ENCODE peak calls at places on chromosomes 3 and 15, in four cellular contexts. One of them, this sample, is unnamed.
A peak's percentile ranks its signal among the peaks of the same experiment; 100 is the strongest.

GRCh38 chr15:77870195-77871065 is 207.1 kb downstream of the TBC1D2B start:
- DNase-seq in WTC11: peak; percentile 92
- DNase-seq in HepG2: peak; percentile 50
- DNase-seq in K562: peak; percentile 77
- DNase-seq in this sample: no peak

GRCh38 chr15:74531144-74531811 is 9.7 kb upstream of the ARID3B start:
- DNase-seq in WTC11: peak; percentile 41
- DNase-seq in HepG2: peak; percentile 71
- DNase-seq in K562: no peak
- DNase-seq in this sample: no peak

GRCh38 chr3:52836471-52836845 is 1.6 kb upstream of the MUSTN1 start:
- DNase-seq in WTC11: no peak
- DNase-seq in HepG2: no peak
- DNase-seq in K562: no peak
- DNase-seq in this sample: no peak

GRCh38 chr15:43517354-43518072 is at the start of gene MAP1A:
- DNase-seq in WTC11: peak; percentile 32
- DNase-seq in HepG2: no peak
- DNase-seq in K562: peak; percentile 88
- DNase-seq in this sample: no peak

GRCh38 chr3:152474585-152474984 is 205.9 kb downstream of the MBNL1 start:
- DNase-seq in WTC11: no peak
- DNase-seq in HepG2: peak; percentile 29
- DNase-seq in K562: no peak
- DNase-seq in this sample: peak; percentile 60

GRCh38 chr3:179837374-179837773 is 184.5 kb downstream of the USP13 start:
- DNase-seq in WTC11: no peak
- DNase-seq in HepG2: no peak
- DNase-seq in K562: no peak
- DNase-seq in this sample: no peak

GRCh38 chr3:57985176-57985976 is 22.8 kb upstream of the FLNB start:
- DNase-seq in WTC11: no peak
- DNase-seq in HepG2: no peak
- DNase-seq in K562: no peak
- DNase-seq in this sample: no peak

GRCh38 chr3:52088445-52089367 is 32.3 kb upstream of the DUSP7 start:
- DNase-seq in WTC11: no peak
- DNase-seq in HepG2: peak; percentile 22
- DNase-seq in K562: peak; percentile 45
- DNase-seq in this sample: no peak

GRCh38 chr3:194772241-194773000 is 86.7 kb downstream of the FAM43A start:
- DNase-seq in WTC11: no peak
- DNase-seq in HepG2: no peak
- DNase-seq in K562: no peak
- DNase-seq in this sample: no peak

GRCh38 chr3:122754867-122755835 is 38.5 kb downstream of the HSPBAP1 start:
- DNase-seq in WTC11: no peak
- DNase-seq in HepG2: peak; percentile 51
- DNase-seq in K562: peak; percentile 15
- DNase-seq in this sample: peak; percentile 33

GRCh38 chr15:94453227-94453626 is 221.9 kb downstream of the MCTP2 start:
- DNase-seq in WTC11: no peak
- DNase-seq in HepG2: no peak
- DNase-seq in K562: no peak
- DNase-seq in this sample: no peak

GRCh38 chr15:89401636-89402252 is 67.1 kb upstream of the POLG start:
- DNase-seq in WTC11: no peak
- DNase-seq in HepG2: no peak
- DNase-seq in K562: no peak
- DNase-seq in this sample: no peak

GRCh38 chr15:80615783-80616391 is 79.2 kb upstream of the ABHD17C start:
- DNase-seq in WTC11: no peak
- DNase-seq in HepG2: peak; percentile 87
- DNase-seq in K562: no peak
- DNase-seq in this sample: no peak

GRCh38 chr15:40789999-40790398 is 16.9 kb upstream of the ZFYVE19 start:
- DNase-seq in WTC11: no peak
- DNase-seq in HepG2: no peak
- DNase-seq in K562: no peak
- DNase-seq in this sample: no peak

GRCh38 chr3:45639044-45639392 is 44.5 kb downstream of the LIMD1 start:
- DNase-seq in WTC11: no peak
- DNase-seq in HepG2: peak; percentile 82
- DNase-seq in K562: no peak
- DNase-seq in this sample: no peak

GRCh38 chr15:58114388-58114787 is 23.8 kb upstream of the AQP9 start:
- DNase-seq in WTC11: no peak
- DNase-seq in HepG2: no peak
- DNase-seq in K562: no peak
- DNase-seq in this sample: no peak

GRCh38 chr3:50270422-50270831 is 1.5 kb downstream of the SEMA3B start:
- DNase-seq in WTC11: no peak
- DNase-seq in HepG2: no peak
- DNase-seq in K562: no peak
- DNase-seq in this sample: no peak

GRCh38 chr3:45679805-45680204 is 9.4 kb upstream of the SACM1L start:
- DNase-seq in WTC11: no peak
- DNase-seq in HepG2: no peak
- DNase-seq in K562: no peak
- DNase-seq in this sample: no peak

GRCh38 chr3:140588558-140588957 is 89.3 kb upstream of the TRIM42 start:
- DNase-seq in WTC11: no peak
- DNase-seq in HepG2: no peak
- DNase-seq in K562: no peak
- DNase-seq in this sample: no peak

GRCh38 chr3:85303156-85303555 is 344.4 kb downstream of the CADM2 start:
- DNase-seq in WTC11: no peak
- DNase-seq in HepG2: no peak
- DNase-seq in K562: no peak
- DNase-seq in this sample: no peak

GRCh38 chr15:101089579-101090459 is 162.0 kb downstream of the CHSY1 start:
- DNase-seq in WTC11: no peak
- DNase-seq in HepG2: no peak
- DNase-seq in K562: no peak
- DNase-seq in this sample: no peak

GRCh38 chr15:91099616-91100560 is at the start of gene SV2B:
- DNase-seq in WTC11: peak; percentile 67
- DNase-seq in HepG2: no peak
- DNase-seq in K562: no peak
- DNase-seq in this sample: no peak
- TF ChIP-seq CBFB in WTC11: peak; percentile 14
- TF ChIP-seq CBFB in HepG2: no peak
- TF ChIP-seq CBFB in K562: no peak
- TF ChIP-seq CBFB in this sample: no peak

GRCh38 chr3:40550168-40550567 is 25.4 kb downstream of the ZNF621 start:
- DNase-seq in WTC11: no peak
- DNase-seq in HepG2: no peak
- DNase-seq in K562: no peak
- DNase-seq in this sample: no peak
- TF ChIP-seq CBFB in WTC11: no peak
- TF ChIP-seq CBFB in HepG2: no peak
- TF ChIP-seq CBFB in K562: no peak
- TF ChIP-seq CBFB in this sample: no peak

GRCh38 chr15:99738047-99738847 is 5.0 kb upstream of the LYSMD4 start:
- DNase-seq in WTC11: no peak
- DNase-seq in HepG2: peak; percentile 63
- DNase-seq in K562: no peak
- DNase-seq in this sample: no peak

GRCh38 chr15:99741835-99742234 is 8.6 kb upstream of the LYSMD4 start:
- DNase-seq in WTC11: no peak
- DNase-seq in HepG2: no peak
- DNase-seq in K562: no peak
- DNase-seq in this sample: no peak

GRCh38 chr15:99749386-99749785 is 16.1 kb upstream of the LYSMD4 start:
- DNase-seq in WTC11: no peak
- DNase-seq in HepG2: peak; percentile 50
- DNase-seq in K562: no peak
- DNase-seq in this sample: no peak

GRCh38 chr15:99745687-99746086 is 12.4 kb upstream of the LYSMD4 start:
- DNase-seq in WTC11: no peak
- DNase-seq in HepG2: no peak
- DNase-seq in K562: no peak
- DNase-seq in this sample: no peak

GRCh38 chr15:99744142-99744541 is 10.9 kb upstream of the LYSMD4 start:
- DNase-seq in WTC11: peak; percentile 32
- DNase-seq in HepG2: no peak
- DNase-seq in K562: no peak
- DNase-seq in this sample: no peak
- TF ChIP-seq CBFB in WTC11: no peak
- TF ChIP-seq CBFB in HepG2: no peak
- TF ChIP-seq CBFB in K562: no peak
- TF ChIP-seq CBFB in this sample: no peak

DNA sequence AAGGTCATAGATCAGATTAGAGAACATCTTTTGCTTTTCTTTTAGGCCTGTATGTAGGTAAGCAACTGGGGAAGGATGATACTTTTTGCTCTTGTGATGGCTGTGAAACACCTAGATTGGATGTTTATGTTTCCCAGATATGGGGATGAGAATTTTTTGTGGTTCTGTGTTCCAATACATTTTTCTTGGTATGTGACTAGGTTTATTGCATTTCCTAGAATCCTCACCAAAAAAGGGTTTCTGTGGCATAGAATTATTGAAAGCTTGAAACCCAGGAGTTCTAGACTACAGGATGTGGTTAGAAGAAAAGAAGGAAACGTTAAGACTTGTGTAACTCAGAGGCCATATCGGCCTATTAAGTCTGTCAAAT is 25.8 kb downstream of the OXNAD1 start:
- DNase-seq in WTC11: no peak
- DNase-seq in HepG2: no peak
- DNase-seq in K562: no peak
- DNase-seq in this sample: no peak
- TF ChIP-seq CBFB in WTC11: no peak
- TF ChIP-seq CBFB in HepG2: no peak
- TF ChIP-seq CBFB in K562: no peak
- TF ChIP-seq CBFB in this sample: no peak

GRCh38 chr3:23183731-23184130 is 19.4 kb upstream of the UBE2E2 start:
- DNase-seq in WTC11: peak; percentile 50
- DNase-seq in HepG2: peak; percentile 43
- DNase-seq in K562: no peak
- DNase-seq in this sample: no peak
- TF ChIP-seq CBFB in WTC11: no peak
- TF ChIP-seq CBFB in HepG2: no peak
- TF ChIP-seq CBFB in K562: no peak
- TF ChIP-seq CBFB in this sample: no peak

DNA sequence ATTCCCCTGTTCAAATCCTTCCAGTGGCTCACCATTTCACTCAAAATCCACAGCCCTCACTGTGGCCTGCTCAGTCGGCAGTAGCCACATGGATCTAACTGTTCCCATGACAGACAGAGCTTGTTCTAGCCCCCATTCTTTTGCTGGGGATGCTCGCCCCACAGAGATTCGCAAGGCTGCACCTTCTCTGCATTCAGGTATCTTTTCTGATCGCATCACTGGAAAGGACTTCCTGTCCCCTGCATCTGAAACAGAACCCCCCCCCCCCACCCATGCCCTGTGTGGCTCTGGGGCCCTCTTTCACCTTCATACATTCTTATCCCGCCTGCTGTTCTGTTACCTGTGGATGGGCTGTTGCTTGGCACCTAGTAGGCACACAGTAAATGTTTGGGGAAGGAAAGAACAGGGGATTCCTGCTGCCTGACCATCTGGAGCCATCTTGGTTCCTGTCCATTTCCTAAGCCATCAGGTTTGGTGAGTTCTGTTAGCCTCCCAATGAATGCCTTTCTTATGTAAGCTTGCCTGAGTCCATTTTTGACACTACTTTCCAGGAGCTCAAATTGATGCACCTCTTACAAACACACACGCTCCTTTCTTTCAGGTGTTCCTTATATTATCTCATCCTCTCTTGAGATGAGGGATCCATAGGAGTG is 42.9 kb upstream of the PGPEP1L start:
- DNase-seq in WTC11: no peak
- DNase-seq in HepG2: no peak
- DNase-seq in K562: no peak
- DNase-seq in this sample: no peak
- TF ChIP-seq CBFB in WTC11: no peak
- TF ChIP-seq CBFB in HepG2: no peak
- TF ChIP-seq CBFB in K562: no peak
- TF ChIP-seq CBFB in this sample: no peak

GRCh38 chr3:107627962-107628542 is 105.3 kb downstream of the BBX start:
- DNase-seq in WTC11: no peak
- DNase-seq in HepG2: no peak
- DNase-seq in K562: no peak
- DNase-seq in this sample: no peak
- TF ChIP-seq CBFB in WTC11: no peak
- TF ChIP-seq CBFB in HepG2: no peak
- TF ChIP-seq CBFB in K562: no peak
- TF ChIP-seq CBFB in this sample: no peak